ENCODE peak calls at places on chromosomes 5 and 9, in six cellular contexts. A is fibroblast of lung, T is PC-3, U is GM23248, Z is neural progenitor cell, Q is endothelial cell of umbilical vein. H is an unnamed sample.
A peak's percentile ranks its signal among the peaks of the same experiment; 100 is the strongest.

GRCh38 chr5:43039468-43040286 is 442 bp downstream of the ANXA2R start:
- DNase-seq in Z (peak; percentile 82), U (peak; percentile 58), T (peak; percentile 84), Q (peak; percentile 83), A (peak; percentile 90), H (peak; percentile 77)

GRCh38 chr5:83764101-83764500 is 43.4 kb upstream of the HAPLN1 start:
- DNase-seq in U (no peak), T (no peak), A (peak; percentile 27), Q (no peak), Z (no peak), H (no peak)

GRCh38 chr5:176536132-176536901 is 885 bp downstream of the RNF44 start:
- DNase-seq in Z (peak; percentile 93), Q (peak; percentile 82), T (peak; percentile 66), A (peak; percentile 81), U (peak; percentile 92), H (peak; percentile 93)

GRCh38 chr5:17203329-17204132 is 13.9 kb upstream of the BASP1 start:
- DNase-seq in Q (peak; percentile 82), U (peak; percentile 84), A (peak; percentile 60), Z (peak; percentile 53), T (peak; percentile 97), H (peak; percentile 16)

GRCh38 chr9:109507421-109507838 is 9.3 kb upstream of the PTPN3 start:
- DNase-seq in Q (peak; percentile 48), Z (no peak), T (peak; percentile 81), A (peak; percentile 67), U (peak; percentile 89), H (no peak)

GRCh38 chr5:10233505-10233904 is 16.2 kb downstream of the ATPSCKMT start:
- DNase-seq in A (peak; percentile 92), T (peak; percentile 95), U (peak; percentile 96), Q (peak; percentile 31), Z (peak; percentile 51), H (no peak)

GRCh38 chr5:60520451-60521210 is 179.3 kb downstream of the DEPDC1B start:
- DNase-seq in A (no peak), Z (no peak), Q (no peak), U (no peak), T (no peak), H (no peak)

GRCh38 chr5:159207616-159208507 is 1.5 kb downstream of the RNF145 start:
- DNase-seq in T (peak; percentile 77), Z (peak; percentile 89), Q (peak; percentile 82), U (peak; percentile 88), A (peak; percentile 91), H (peak; percentile 90)

GRCh38 chr5:159987031-159987674 is 21.8 kb upstream of the TTC1 start:
- DNase-seq in A (peak; percentile 57), Q (peak; percentile 58), T (peak; percentile 89), Z (peak; percentile 88), U (peak; percentile 82), H (peak; percentile 55)

GRCh38 chr5:137401946-137402345 is 97.2 kb downstream of the SPOCK1 start:
- DNase-seq in A (no peak), T (no peak), Q (no peak), Z (no peak), U (no peak), H (no peak)

GRCh38 chr9:107653263-107653821 is 163.8 kb upstream of the KLF4 start:
- DNase-seq in U (no peak), T (no peak), Q (no peak), A (no peak), Z (no peak), H (no peak)

GRCh38 chr5:168086104-168086610 is 205.3 kb upstream of the WWC1 start:
- DNase-seq in U (peak; percentile 88), T (peak; percentile 83), Q (no peak), A (peak; percentile 71), Z (no peak), H (no peak)

GRCh38 chr5:160601045-160601444 is 179.4 kb downstream of the PTTG1 start:
- DNase-seq in A (no peak), Q (no peak), Z (no peak), U (no peak), T (no peak), H (no peak)

GRCh38 chr9:37424686-37425297 is 2.3 kb downstream of the GRHPR start:
- DNase-seq in Q (no peak), Z (no peak), A (no peak), T (no peak), U (no peak), H (no peak)

GRCh38 chr9:90078988-90079457 is 474.2 kb downstream of the GADD45G start:
- DNase-seq in A (no peak), T (no peak), U (no peak), Z (no peak), Q (no peak), H (no peak)

GRCh38 chr5:148063861-148064260 is at the start of gene SPINK5:
- DNase-seq in Z (no peak), Q (no peak), A (no peak), U (no peak), T (peak; percentile 20), H (no peak)

GRCh38 chr9:137482094-137482781 is 23.1 kb upstream of the NSMF start:
- DNase-seq in Q (peak; percentile 47), T (peak; percentile 94), Z (no peak), U (peak; percentile 74), A (peak; percentile 83), H (no peak)

GRCh38 chr5:119398713-119399492 is 43.1 kb downstream of the TNFAIP8 start:
- DNase-seq in T (no peak), A (peak; percentile 35), Q (no peak), U (peak; percentile 71), Z (no peak), H (no peak)

GRCh38 chr9:32877103-32877502 is 93.8 kb downstream of the TMEM215 start:
- DNase-seq in U (peak; percentile 24), A (no peak), Z (no peak), Q (no peak), T (no peak), H (no peak)

GRCh38 chr9:32879335-32879734 is 96.0 kb downstream of the TMEM215 start:
- DNase-seq in U (no peak), T (no peak), A (no peak), Z (no peak), Q (no peak), H (no peak)

GRCh38 chr9:32875242-32875641 is 91.9 kb downstream of the TMEM215 start:
- DNase-seq in T (peak; percentile 15), U (peak; percentile 62), A (no peak), Z (no peak), Q (no peak), H (no peak)

GRCh38 chr9:32875748-32876147 is 92.4 kb downstream of the TMEM215 start:
- DNase-seq in U (no peak), Q (no peak), A (no peak), T (no peak), Z (no peak), H (no peak)

DNA sequence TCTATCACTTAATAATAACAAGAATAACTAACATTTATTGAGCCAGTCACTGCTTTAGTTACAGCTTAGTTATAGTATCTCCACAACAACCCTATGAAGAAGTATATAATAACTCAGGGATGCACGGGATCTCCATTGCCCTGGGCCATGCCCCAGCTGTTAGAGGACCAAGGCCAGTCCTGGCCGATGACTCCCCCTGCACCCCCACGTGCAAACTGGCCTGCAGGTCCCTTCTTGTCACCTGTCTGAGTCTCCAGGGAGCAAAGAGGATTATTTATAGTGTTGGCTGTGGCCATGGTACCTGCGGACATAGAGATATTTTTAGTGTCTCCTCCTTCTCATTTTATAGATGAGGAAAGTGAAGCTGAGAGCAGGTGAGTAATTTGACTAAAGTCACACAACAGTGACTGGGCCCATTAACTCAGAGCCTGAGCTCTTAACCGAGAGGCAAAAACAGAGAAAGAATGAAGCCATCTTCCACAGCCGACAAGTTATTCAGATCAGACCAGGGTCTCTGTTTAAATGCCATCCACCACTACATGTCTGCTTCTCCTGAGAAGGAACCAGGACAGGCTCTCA is 94.4 kb downstream of the TMEM215 start:
- DNase-seq in T (no peak), Z (no peak), A (no peak), Q (no peak), U (no peak), H (no peak)
- H2AFZ ChIP-seq in T (no peak overlapping the region), Z (no peak overlapping the region), A (no peak overlapping the region), Q (no peak overlapping the region), U (no peak overlapping the region), H (no peak overlapping the region)

GRCh38 chr5:130052752-130053151 is 148.5 kb downstream of the CHSY3 start:
- DNase-seq in A (no peak), Q (peak; percentile 43), T (peak; percentile 50), U (no peak), Z (no peak), H (no peak)
- H2AFZ ChIP-seq in A (no peak overlapping the region), Q (no peak overlapping the region), T (no peak overlapping the region), U (no peak overlapping the region), Z (no peak overlapping the region), H (no peak overlapping the region)

GRCh38 chr5:135271533-135272310 is 127.3 kb downstream of the MACROH2A1 start:
- DNase-seq in A (peak; percentile 59), Q (no peak), T (no peak), U (peak; percentile 55), Z (peak; percentile 55), H (no peak)
- H2AFZ ChIP-seq in A (no peak overlapping the region), Q (no peak overlapping the region), T (no peak overlapping the region), U (no peak overlapping the region), Z (no peak overlapping the region), H (no peak overlapping the region)

GRCh38 chr5:150625831-150626746 is 14.4 kb upstream of the SYNPO start:
- DNase-seq in T (no peak), Q (no peak), U (no peak), Z (no peak), A (no peak), H (no peak)
- H2AFZ ChIP-seq in T (no peak overlapping the region), Q (no peak overlapping the region), U (no peak overlapping the region), Z (no peak overlapping the region), A (no peak overlapping the region), H (no peak overlapping the region)

DNA sequence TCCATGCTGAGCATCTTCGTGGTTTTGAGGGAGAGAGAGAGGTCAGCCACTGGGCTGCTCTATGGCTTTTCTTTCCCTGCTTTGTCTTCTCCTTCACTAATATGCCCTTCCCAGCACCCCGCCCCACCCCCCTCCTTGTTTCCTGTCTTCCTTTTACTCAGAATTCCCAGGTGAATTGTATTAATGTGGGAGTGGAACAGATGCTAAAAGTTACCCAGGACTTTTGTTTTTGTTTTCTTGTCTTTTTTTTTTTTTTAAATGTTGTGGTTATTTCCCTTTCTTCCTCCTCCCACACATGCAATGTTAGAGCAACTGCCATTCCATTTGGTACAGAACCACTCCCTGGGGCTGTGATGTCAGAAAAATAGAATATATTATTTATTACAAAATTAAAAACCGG is 442.7 kb upstream of the CD180 start:
- DNase-seq in U (no peak), Z (no peak), Q (no peak), T (no peak), A (no peak), H (no peak)
- H2AFZ ChIP-seq in U (no peak overlapping the region), Z (no peak overlapping the region), Q (no peak overlapping the region), T (no peak overlapping the region), A (no peak overlapping the region), H (no peak overlapping the region)

GRCh38 chr5:36741138-36741537 is 134.7 kb downstream of the SLC1A3 start:
- DNase-seq in Q (no peak), U (no peak), Z (no peak), T (no peak), A (peak; percentile 21), H (no peak)
- H2AFZ ChIP-seq in Q (no peak overlapping the region), U (no peak overlapping the region), Z (no peak overlapping the region), T (no peak overlapping the region), A (no peak overlapping the region), H (no peak overlapping the region)

H was measured in DND-41.